ENCODE peak calls at places on chromosomes 5 and 9, in ten cellular contexts. T is Peyer's patch; E is mammary epithelial cell; M is IMR-90; R is SJSA1; V is SK-N-SH; F is cardiac muscle cell; O is CD4-positive, CD25-positive, alpha-beta regulatory T cell; P is lower lobe of right lung; W is endodermal cell. C is an unnamed sample. For H3K4me1 and H3K36me3, the result is how much of the 10 kb centered on the place peaks cover.

GRCh38 chr5:9892696-9893095 is 262.5 kb upstream of the TAS2R1 start:
- DNase-seq in T (no peak), E (no peak), M (no peak), R (peak), V (no peak), F (no peak), O (no peak), P (no peak), W (no peak), C (no peak)

GRCh38 chr9:26077860-26078259 is 399.6 kb upstream of the TUSC1 start:
- DNase-seq in T (no peak), E (no peak), M (no peak), R (no peak), V (no peak), F (no peak), O (no peak), P (peak), W (peak), C (peak)

GRCh38 chr5:67795781-67796477 is 419.6 kb upstream of the PIK3R1 start:
- DNase-seq in T (no peak), E (no peak), M (no peak), R (no peak), V (no peak), F (no peak), O (no peak), P (no peak), W (no peak), C (no peak)

GRCh38 chr5:158966691-158967090 is 133.0 kb downstream of the EBF1 start:
- DNase-seq in T (no peak), E (no peak), M (no peak), R (no peak), V (no peak), F (no peak), O (no peak), P (no peak), W (no peak), C (no peak)

GRCh38 chr9:128026255-128027165 is 40.6 kb downstream of the NAIF1 start:
- DNase-seq in T (no peak), E (peak), M (no peak), R (no peak), V (peak), F (no peak), O (peak), P (no peak), W (no peak), C (no peak)

GRCh38 chr5:169706070-169706469 is 69.0 kb downstream of the DOCK2 start:
- DNase-seq in T (no peak), E (no peak), M (no peak), R (no peak), V (no peak), F (no peak), O (no peak), P (no peak), W (no peak), C (no peak)

GRCh38 chr9:115036691-115037090 is 81.3 kb downstream of the TNC start:
- DNase-seq in T (no peak), E (peak), M (no peak), R (no peak), V (no peak), F (no peak), O (no peak), P (no peak), W (no peak), C (no peak)

GRCh38 chr9:15834541-15834940 is 281.7 kb downstream of the CCDC171 start:
- DNase-seq in T (no peak), E (no peak), M (peak), R (no peak), V (no peak), F (peak), O (no peak), P (no peak), W (no peak), C (peak)

GRCh38 chr5:116479776-116480675 is 94.6 kb downstream of the SEMA6A start:
- DNase-seq in T (no peak), E (no peak), M (no peak), R (no peak), V (no peak), F (no peak), O (no peak), P (no peak), W (peak), C (no peak)

GRCh38 chr5:131316026-131316425 is 52.2 kb downstream of the CDC42SE2 start:
- DNase-seq in T (no peak), E (no peak), M (no peak), R (no peak), V (no peak), F (no peak), O (no peak), P (no peak), W (no peak), C (no peak)

GRCh38 chr5:103410174-103410573 is 151.6 kb downstream of the MACIR start:
- DNase-seq in T (no peak), E (no peak), M (no peak), R (no peak), V (no peak), F (no peak), O (no peak), P (no peak), W (no peak), C (no peak)

GRCh38 chr9:127418037-127418471 is 6.1 kb upstream of the ZNF79 start:
- DNase-seq in T (no peak), E (no peak), M (no peak), R (no peak), V (peak), F (peak), O (peak), P (no peak), W (peak), C (peak)

GRCh38 chr5:8184455-8185063 is 315.6 kb downstream of the MTRR start:
- DNase-seq in T (no peak), E (peak), M (peak), R (peak), V (peak), F (peak), O (peak), P (no peak), W (peak), C (peak)

GRCh38 chr5:17022296-17022695 is 86.2 kb upstream of the MYO10 start:
- DNase-seq in T (no peak), E (no peak), M (no peak), R (no peak), V (no peak), F (no peak), O (no peak), P (no peak), W (no peak), C (no peak)

GRCh38 chr9:34197756-34198711 is 19.2 kb downstream of the UBAP1 start:
- DNase-seq in T (no peak), E (peak), M (no peak), R (no peak), V (no peak), F (no peak), O (peak), P (no peak), W (peak), C (peak)

GRCh38 chr5:61280205-61280604 is 51.9 kb upstream of the ZSWIM6 start:
- DNase-seq in T (no peak), E (peak), M (peak), R (peak), V (no peak), F (no peak), O (no peak), P (no peak), W (no peak), C (peak)

GRCh38 chr9:75445122-75445521 is 356.8 kb downstream of the OSTF1 start:
- DNase-seq in T (no peak), E (no peak), M (no peak), R (no peak), V (no peak), F (no peak), O (no peak), P (no peak), W (no peak), C (no peak)

GRCh38 chr5:94218374-94218773 is 400.0 kb downstream of the KIAA0825 start:
- DNase-seq in T (no peak), E (peak), M (peak), R (peak), V (no peak), F (no peak), O (no peak), P (no peak), W (no peak), C (no peak)

GRCh38 chr5:151458314-151458713 is 10.9 kb downstream of the SLC36A1 start:
- DNase-seq in T (no peak), E (no peak), M (no peak), R (no peak), V (no peak), F (no peak), O (no peak), P (no peak), W (no peak), C (no peak)

DNA sequence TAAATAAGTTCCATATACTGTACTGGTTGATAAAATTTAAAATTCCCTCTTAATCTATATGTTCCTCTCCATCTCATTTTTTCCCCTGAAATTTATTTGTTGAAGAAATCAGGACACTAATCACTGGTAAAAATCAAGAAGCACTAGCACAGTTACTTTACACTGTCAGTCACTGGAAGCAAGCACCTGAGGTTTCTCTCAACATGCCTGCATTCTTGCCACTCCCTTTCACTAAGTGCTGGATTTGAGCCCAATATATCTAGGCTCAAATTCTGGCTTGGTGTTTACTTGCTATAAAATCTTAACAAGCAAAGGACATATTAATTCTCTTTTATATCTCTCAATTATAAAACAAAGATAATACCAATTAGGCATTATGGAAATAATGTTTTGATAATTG is 58.7 kb downstream of the DIAPH1 start:
- DNase-seq in T (no peak), E (peak), M (no peak), R (peak), V (no peak), F (peak), O (no peak), P (no peak), W (no peak), C (no peak)
- H3K4me3 ChIP-seq in T (no peak), E (peak), M (no peak), R (no peak), V (peak), F (peak), O (no peak), P (no peak), W (peak), C (peak)

GRCh38 chr5:124654418-124654817 is 92.0 kb downstream of the ZNF608 start:
- DNase-seq in T (no peak), E (no peak), M (no peak), R (no peak), V (no peak), F (no peak), O (no peak), P (no peak), W (no peak), C (peak)
- H3K4me1 ChIP-seq in T (under half), E (half or more), M (under half), R (half or more), V (half or more), F (half or more), O (under half), P (half or more), W (under half), C (half or more)

GRCh38 chr5:1826235-1826980 is 25.2 kb downstream of the NDUFS6 start:
- DNase-seq in T (peak), E (no peak), M (no peak), R (no peak), V (no peak), F (no peak), O (no peak), P (no peak), W (no peak), C (peak)

GRCh38 chr5:1827410-1828397 is 26.5 kb downstream of the NDUFS6 start:
- DNase-seq in T (peak), E (no peak), M (no peak), R (no peak), V (no peak), F (no peak), O (peak), P (no peak), W (peak), C (no peak)

GRCh38 chr5:1823381-1824034 is 22.3 kb downstream of the NDUFS6 start:
- DNase-seq in T (peak), E (no peak), M (no peak), R (no peak), V (no peak), F (no peak), O (no peak), P (no peak), W (no peak), C (no peak)

GRCh38 chr5:1824109-1824821 is 23.1 kb downstream of the NDUFS6 start:
- DNase-seq in T (peak), E (no peak), M (no peak), R (no peak), V (no peak), F (no peak), O (no peak), P (no peak), W (no peak), C (no peak)

DNA sequence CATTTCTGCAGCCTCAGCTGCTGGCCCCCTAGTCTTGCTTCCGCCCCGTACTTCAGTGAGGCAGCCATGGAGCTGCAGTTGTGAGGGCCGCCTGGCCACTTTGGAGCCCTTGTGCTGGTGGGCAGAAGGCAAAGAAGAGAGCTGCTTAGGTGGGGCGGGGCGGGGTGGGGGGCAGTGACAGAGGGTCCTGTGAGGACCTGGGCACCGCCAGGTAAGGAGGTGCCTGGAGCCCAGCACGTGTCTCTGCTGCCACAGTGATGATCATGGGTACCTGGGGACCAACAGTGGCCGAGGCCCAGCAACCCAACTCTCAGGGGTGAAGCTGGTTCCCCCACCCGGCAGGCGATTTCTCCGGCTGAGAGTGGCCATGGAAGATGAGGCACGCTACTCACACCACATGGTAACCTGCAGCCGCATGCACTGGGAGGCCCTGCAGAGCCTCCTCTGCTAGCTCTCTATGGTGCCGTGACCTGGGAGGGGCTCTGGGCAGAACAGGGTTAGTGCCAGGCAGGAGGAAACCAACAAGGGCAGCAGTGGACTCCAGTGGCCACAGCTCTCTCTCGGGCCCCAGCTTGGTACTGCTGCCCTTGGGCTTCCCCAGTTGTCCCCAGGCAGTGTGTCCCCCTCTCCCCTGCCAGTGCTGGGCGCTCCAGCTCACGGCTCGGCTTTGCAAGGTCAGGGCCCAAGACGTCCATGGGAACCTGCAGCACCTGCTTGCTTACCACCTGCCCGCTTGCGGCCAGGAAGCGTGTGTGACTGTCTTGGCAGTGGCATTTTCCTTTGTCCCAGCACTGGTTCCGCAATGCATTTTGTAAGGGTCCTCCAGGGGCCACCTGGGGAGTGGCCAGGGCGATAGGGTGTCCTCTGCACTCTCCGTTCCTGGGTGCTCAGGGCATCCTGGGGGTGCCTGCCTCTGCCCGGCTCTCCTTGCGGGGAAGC is 24.0 kb downstream of the NDUFS6 start:
- DNase-seq in T (peak), E (no peak), M (no peak), R (no peak), V (no peak), F (no peak), O (no peak), P (no peak), W (no peak), C (no peak)
- H3K36me3 ChIP-seq in T (under half), E (under half), M (under half), R (under half), V (under half), F (under half), O (under half), P (under half), W (under half), C (under half)

GRCh38 chr5:149406203-149406978 is 27.3 kb upstream of the IL17B start:
- DNase-seq in T (no peak), E (no peak), M (peak), R (peak), V (peak), F (no peak), O (no peak), P (no peak), W (peak), C (no peak)

GRCh38 chr5:149409268-149409948 is 30.3 kb upstream of the IL17B start:
- DNase-seq in T (no peak), E (no peak), M (no peak), R (no peak), V (no peak), F (no peak), O (no peak), P (no peak), W (peak), C (no peak)

GRCh38 chr5:149408252-149409099 is 29.4 kb upstream of the IL17B start:
- DNase-seq in T (no peak), E (no peak), M (no peak), R (no peak), V (no peak), F (no peak), O (no peak), P (no peak), W (no peak), C (no peak)

GRCh38 chr5:149406979-149407306 is 27.9 kb upstream of the IL17B start:
- DNase-seq in T (no peak), E (no peak), M (no peak), R (no peak), V (no peak), F (no peak), O (no peak), P (no peak), W (no peak), C (no peak)

DNA sequence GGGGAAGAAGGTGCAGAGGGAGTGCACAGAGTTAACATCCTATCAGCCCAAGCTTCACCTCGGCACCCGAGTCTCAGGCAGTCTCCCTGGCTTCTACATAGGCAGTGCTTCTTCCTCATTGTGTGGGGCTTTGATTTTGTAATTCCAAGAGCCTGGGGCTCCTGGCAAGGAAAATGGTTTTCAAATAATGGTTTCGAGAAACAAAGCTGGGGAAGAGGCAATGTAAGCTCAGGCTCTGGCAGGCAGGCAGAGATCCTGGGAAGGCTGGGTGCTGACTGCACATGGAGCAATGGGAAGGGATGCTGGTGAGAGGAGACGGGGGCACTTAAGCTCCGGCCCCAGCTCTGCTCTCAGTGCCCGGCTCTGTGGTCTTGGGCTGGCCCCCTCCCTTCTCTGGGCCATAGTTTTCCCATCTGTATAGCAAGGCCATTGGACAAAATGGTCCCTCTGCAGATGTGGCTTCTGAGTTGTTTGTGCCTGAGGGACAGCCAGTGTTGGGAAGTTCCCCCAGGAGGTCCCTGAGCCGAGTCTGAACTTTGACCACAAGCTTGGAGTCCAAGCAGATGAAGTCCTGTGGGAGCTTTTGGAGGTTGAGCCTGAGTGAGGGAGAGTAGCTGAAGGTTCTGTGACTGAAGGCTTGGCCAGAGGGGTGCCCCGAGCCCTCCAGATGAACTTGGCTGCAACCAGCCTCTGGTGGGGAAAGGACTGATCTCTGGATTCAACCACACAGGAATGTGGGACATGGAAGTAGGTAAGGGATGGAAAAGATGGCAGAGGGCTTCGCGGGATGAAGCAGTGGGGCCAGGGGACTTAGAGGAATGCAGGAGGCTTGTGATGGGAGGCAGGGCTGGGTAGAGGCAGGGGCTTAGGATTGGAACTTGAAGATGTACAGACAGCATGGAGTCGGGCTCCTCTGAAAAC is 28.5 kb upstream of the IL17B start:
- DNase-seq in T (no peak), E (no peak), M (no peak), R (peak), V (no peak), F (no peak), O (no peak), P (no peak), W (no peak), C (no peak)
- H3K4me3 ChIP-seq in T (peak), E (no peak), M (peak), R (peak), V (peak), F (no peak), O (no peak), P (peak), W (no peak), C (no peak)

GRCh38 chr9:135346438-135347050 is 133.0 kb upstream of the PPP1R26 start:
- DNase-seq in T (no peak), E (no peak), M (no peak), R (no peak), V (no peak), F (no peak), O (no peak), P (no peak), W (no peak), C (no peak)

GRCh38 chr9:135343733-135344522 is 135.7 kb upstream of the PPP1R26 start:
- DNase-seq in T (peak), E (peak), M (peak), R (peak), V (peak), F (peak), O (peak), P (peak), W (peak), C (peak)

GRCh38 chr9:135345775-135346433 is 133.7 kb upstream of the PPP1R26 start:
- DNase-seq in T (no peak), E (no peak), M (no peak), R (no peak), V (no peak), F (no peak), O (no peak), P (peak), W (no peak), C (no peak)

GRCh38 chr9:135344523-135344901 is 135.1 kb upstream of the PPP1R26 start:
- DNase-seq in T (no peak), E (no peak), M (no peak), R (no peak), V (no peak), F (no peak), O (no peak), P (no peak), W (no peak), C (no peak)

DNA sequence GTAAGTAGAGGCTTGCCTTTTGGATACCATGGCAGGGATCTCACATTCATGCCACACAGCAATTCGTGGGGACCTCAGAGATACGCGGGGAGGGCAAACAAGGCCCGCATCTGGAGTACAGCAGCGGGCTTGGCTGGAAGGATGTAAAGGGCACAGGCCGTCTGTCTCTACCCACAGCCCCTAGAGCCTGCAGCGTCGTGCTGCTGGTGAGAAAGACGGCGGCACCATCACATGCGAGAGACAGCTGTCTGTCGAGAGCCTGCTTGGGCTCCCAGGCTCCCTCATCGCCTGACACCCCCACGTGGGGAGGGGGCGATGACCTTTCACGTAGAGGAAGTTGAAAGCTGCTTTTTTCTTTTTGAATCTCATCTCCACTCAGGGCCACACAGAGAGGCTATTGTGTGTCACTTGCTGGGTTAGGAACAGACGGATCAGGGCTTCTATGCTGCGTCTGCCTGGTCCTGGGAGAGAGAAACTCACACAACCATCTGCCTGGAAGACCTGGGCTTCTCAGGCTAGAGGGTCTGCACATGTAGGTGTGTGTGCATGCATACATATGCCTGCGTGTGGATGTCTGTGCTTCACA is 134.6 kb upstream of the PPP1R26 start:
- DNase-seq in T (no peak), E (no peak), M (no peak), R (no peak), V (no peak), F (no peak), O (no peak), P (peak), W (no peak), C (no peak)
- H3K4me1 ChIP-seq in T (under half), E (under half), M (under half), R (under half), V (under half), F (under half), O (under half), P (under half), W (under half), C (under half)